ENCODE peak calls at places on chromosomes 5 and 9, in ten cellular contexts. M is ovary, L is breast epithelium, K is stomach, N is transverse colon, F is heart left ventricle, T is esophagus squamous epithelium, Q is A549, O is adrenal gland, X is tibial nerve. V is an unnamed sample.

GRCh38 chr5:38473008-38473407 is 83.4 kb downstream of the LIFR start:
- DNase-seq in M (no peak), T (no peak), Q (no peak), K (peak), X (no peak), F (peak), N (no peak), L (no peak), O (no peak), V (no peak)

GRCh38 chr5:159945359-159945758 is 29.1 kb downstream of the ADRA1B start:
- DNase-seq in M (no peak), Q (no peak), K (no peak), N (no peak), L (no peak), T (no peak), O (no peak), F (no peak), X (no peak), V (no peak)

GRCh38 chr5:172846249-172846648 is 12.2 kb downstream of the ERGIC1 start:
- DNase-seq in Q (no peak), K (no peak), F (no peak), L (no peak), M (no peak), N (peak), T (no peak), X (no peak), O (no peak), V (no peak)

GRCh38 chr9:68981825-68982224 is 32.1 kb downstream of the PRKACG start:
- DNase-seq in N (peak), F (no peak), X (no peak), Q (no peak), T (no peak), K (no peak), O (no peak), L (no peak), M (no peak), V (no peak)

GRCh38 chr9:137286980-137287383 is 9.5 kb downstream of the TOR4A start:
- DNase-seq in N (peak), L (no peak), T (no peak), K (peak), M (peak), F (peak), O (peak), Q (peak), X (no peak), V (no peak)

GRCh38 chr9:136527721-136528710 is 17.8 kb downstream of the NOTCH1 start:
- DNase-seq in K (peak), O (no peak), M (no peak), N (peak), L (no peak), T (no peak), Q (peak), F (no peak), X (no peak), V (no peak)

GRCh38 chr5:36662291-36662851 is 56.0 kb downstream of the SLC1A3 start:
- DNase-seq in N (no peak), X (no peak), Q (no peak), F (no peak), O (no peak), L (no peak), M (no peak), T (no peak), K (no peak), V (no peak)

GRCh38 chr9:89534464-89534863 is 36.6 kb upstream of the SEMA4D start:
- DNase-seq in M (no peak), L (no peak), F (no peak), Q (no peak), T (no peak), O (no peak), K (no peak), X (no peak), N (no peak), V (no peak)

GRCh38 chr5:82164109-82164956 is 113.8 kb downstream of the RPS23 start:
- DNase-seq in N (no peak), X (no peak), K (no peak), M (no peak), Q (peak), T (no peak), O (no peak), F (no peak), L (no peak), V (no peak)

GRCh38 chr9:33297455-33297854 is 7.1 kb downstream of the NFX1 start:
- DNase-seq in F (peak), L (no peak), N (peak), X (no peak), M (no peak), T (no peak), Q (no peak), K (peak), O (peak), V (peak)

GRCh38 chr9:135239100-135239768 is 151.8 kb downstream of the OLFM1 start:
- DNase-seq in T (no peak), Q (no peak), O (no peak), F (no peak), X (no peak), M (no peak), K (no peak), L (no peak), N (no peak), V (no peak)

GRCh38 chr5:88140863-88141694 is 127.6 kb downstream of the TMEM161B start:
- DNase-seq in Q (peak), M (peak), K (peak), N (peak), L (peak), T (peak), O (peak), F (peak), X (peak), V (peak)
- H3K4me3 ChIP-seq in Q (peak), M (peak), K (peak), N (peak), L (peak), T (peak), O (no peak), F (peak), X (peak), V (peak)

GRCh38 chr9:116935149-116935897 is 248.2 kb downstream of the TRIM32 start:
- DNase-seq in X (no peak), O (no peak), L (no peak), F (no peak), N (no peak), K (no peak), Q (no peak), M (no peak), T (no peak), V (no peak)

GRCh38 chr9:116928283-116928682 is 241.2 kb downstream of the TRIM32 start:
- DNase-seq in T (no peak), X (no peak), F (no peak), K (no peak), O (no peak), L (no peak), Q (no peak), M (no peak), N (no peak), V (no peak)

GRCh38 chr9:116937361-116937760 is 250.3 kb downstream of the TRIM32 start:
- DNase-seq in F (no peak), K (no peak), Q (no peak), X (no peak), T (no peak), L (no peak), M (no peak), N (no peak), O (no peak), V (no peak)

GRCh38 chr9:116928884-116929283 is 241.8 kb downstream of the TRIM32 start:
- DNase-seq in K (no peak), X (no peak), L (no peak), Q (no peak), T (no peak), F (no peak), N (no peak), O (no peak), M (no peak), V (no peak)

DNA sequence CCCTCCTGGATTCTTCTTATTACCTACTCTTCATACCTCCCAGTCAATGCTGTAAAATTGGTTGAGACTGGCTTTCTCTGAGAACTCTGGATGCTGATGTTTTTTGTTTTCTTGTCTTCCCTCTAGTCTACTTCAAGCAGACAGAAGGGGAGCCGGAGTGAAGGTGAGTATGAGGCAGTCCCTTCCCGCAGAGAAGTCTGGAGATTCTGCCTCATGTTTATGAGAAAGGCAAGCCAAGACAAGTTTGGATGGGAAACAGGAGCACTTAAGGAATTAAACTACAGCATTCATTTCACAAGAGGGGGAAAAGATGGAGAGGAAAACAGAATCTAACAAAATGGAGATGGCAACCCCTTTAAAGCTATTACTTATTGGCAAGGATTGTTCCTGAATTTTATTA is 246.1 kb downstream of the TRIM32 start:
- DNase-seq in F (no peak), X (no peak), L (no peak), K (no peak), N (no peak), T (no peak), M (no peak), Q (no peak), O (no peak), V (no peak)
- TF ChIP-seq POLR2A in F (no peak), X (no peak), L (no peak), K (no peak), N (no peak), T (no peak), M (no peak), Q (no peak), O (no peak), V (no peak)

GRCh38 chr9:100397867-100398266 is 29.1 kb upstream of the MSANTD3 start:
- DNase-seq in K (no peak), F (no peak), N (no peak), O (no peak), T (no peak), Q (no peak), L (no peak), X (no peak), M (no peak), V (no peak)
- H3K4me3 ChIP-seq in K (no peak), F (no peak), N (no peak), O (no peak), T (no peak), Q (no peak), L (no peak), X (no peak), M (no peak), V (no peak)

GRCh38 chr5:31898246-31898645 is 259.3 kb downstream of the PDZD2 start:
- DNase-seq in M (no peak), Q (no peak), K (no peak), T (no peak), O (no peak), N (no peak), X (no peak), L (no peak), F (no peak), V (no peak)

GRCh38 chr5:31901807-31902530 is 263.0 kb downstream of the PDZD2 start:
- DNase-seq in Q (no peak), T (no peak), N (no peak), M (no peak), K (no peak), L (no peak), F (no peak), O (no peak), X (no peak), V (no peak)

GRCh38 chr5:31895199-31895598 is 256.3 kb downstream of the PDZD2 start:
- DNase-seq in O (no peak), Q (no peak), N (no peak), L (no peak), X (no peak), F (no peak), M (no peak), K (no peak), T (no peak), V (no peak)

GRCh38 chr5:31900296-31900865 is 261.4 kb downstream of the PDZD2 start:
- DNase-seq in O (no peak), T (no peak), F (no peak), N (no peak), M (no peak), L (no peak), X (no peak), Q (no peak), K (no peak), V (no peak)
- TF ChIP-seq POLR2A in O (no peak), T (no peak), F (no peak), N (no peak), M (no peak), L (no peak), X (no peak), Q (no peak), K (no peak), V (no peak)

GRCh38 chr9:127832248-127832647 is 22.2 kb downstream of the ENG start:
- DNase-seq in O (no peak), F (no peak), N (no peak), X (no peak), T (no peak), L (no peak), K (no peak), Q (no peak), M (no peak), V (no peak)

GRCh38 chr9:127829205-127829935 is 25.1 kb downstream of the ENG start:
- DNase-seq in L (no peak), F (no peak), K (no peak), N (no peak), X (no peak), M (no peak), O (no peak), Q (no peak), T (no peak), V (no peak)

GRCh38 chr9:127826253-127826913 is 23.7 kb downstream of the FPGS start:
- DNase-seq in X (no peak), L (no peak), Q (no peak), K (no peak), F (no peak), N (no peak), M (peak), T (no peak), O (no peak), V (no peak)

GRCh38 chr9:127825319-127826051 is 22.8 kb downstream of the FPGS start:
- DNase-seq in N (peak), Q (peak), L (no peak), K (peak), T (no peak), M (peak), F (no peak), X (no peak), O (peak), V (no peak)

DNA sequence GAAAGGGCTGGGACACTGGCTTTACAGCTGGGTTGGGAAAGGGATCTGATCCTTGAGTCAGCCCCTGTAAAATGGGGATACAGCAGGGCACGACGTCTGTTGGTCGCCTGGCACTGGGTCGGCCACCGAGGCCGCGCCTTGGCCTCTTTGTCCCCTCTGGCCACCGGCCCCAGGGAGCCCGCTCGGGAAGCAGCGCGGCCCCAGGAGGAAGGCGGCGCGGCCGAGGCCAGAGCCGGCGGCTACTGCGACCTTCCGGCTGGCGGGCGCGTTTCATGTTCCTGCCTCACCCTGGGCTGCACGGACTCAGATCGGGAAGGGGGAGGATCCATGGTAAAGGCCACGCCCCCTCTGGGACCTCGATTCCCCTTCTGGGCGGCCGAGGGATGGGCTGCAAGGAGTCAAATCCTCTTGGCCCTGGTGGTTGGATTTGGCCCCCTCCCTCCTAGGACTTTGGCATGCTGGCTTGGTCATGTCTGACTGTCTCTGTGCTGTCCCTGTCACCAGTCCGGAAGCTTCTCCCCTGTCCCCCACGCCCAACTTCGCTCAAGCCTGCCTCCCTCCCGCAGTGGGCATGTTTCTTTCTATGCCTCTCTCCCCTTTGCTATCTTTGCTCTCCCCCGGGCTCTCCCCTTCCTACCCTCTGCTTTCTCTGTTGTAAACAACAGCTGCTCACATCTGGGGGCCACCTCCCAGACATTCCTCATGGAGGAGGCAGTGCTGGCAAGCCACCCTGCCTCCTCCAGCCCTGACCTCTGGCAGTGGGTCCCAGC is 25.8 kb downstream of the FPGS start:
- DNase-seq in K (peak), X (peak), O (peak), Q (peak), M (peak), N (peak), F (peak), T (no peak), L (peak), V (peak)
- H3K4me3 ChIP-seq in K (peak), X (peak), O (no peak), Q (peak), M (peak), N (peak), F (peak), T (peak), L (peak), V (no peak)

V was measured in lower leg skin.